ENCODE peak calls at places on chromosomes 6 and 20, in four cellular contexts. Q is KBM-7, B is colonic mucosa, A is iris pigment epithelial cell. V is an unnamed sample.

GRCh38 chr6:126033696-126034095 is 47.4 kb downstream of the TRMT11 start:
- DNase-seq in Q (peak; percentile 56), B (peak; percentile 47), A (peak; percentile 93), V (peak; percentile 52)

GRCh38 chr6:9083108-9083507 is 647.8 kb upstream of the SLC35B3 start:
- DNase-seq in Q (no peak), B (no peak), A (no peak), V (no peak)

GRCh38 chr6:31792741-31793140 is 2.8 kb downstream of the VARS1 start:
- DNase-seq in Q (no peak), B (no peak), A (peak; percentile 70), V (no peak)

GRCh38 chr6:40477246-40478126 is 109.7 kb downstream of the LRFN2 start:
- DNase-seq in Q (no peak), B (no peak), A (no peak), V (no peak)

GRCh38 chr6:136226027-136226673 is 24.0 kb downstream of the MTFR2 start:
- DNase-seq in Q (peak; percentile 74), B (peak; percentile 56), A (peak; percentile 61), V (peak; percentile 78)

GRCh38 chr6:136547336-136547735 is 2.9 kb downstream of the MAP7 start:
- DNase-seq in Q (peak; percentile 78), B (no peak), A (peak; percentile 48), V (peak; percentile 54)

GRCh38 chr6:136791296-136792065 is 796 bp downstream of the MAP3K5 start:
- DNase-seq in Q (peak; percentile 75), B (peak; percentile 80), A (peak; percentile 75), V (peak; percentile 59)

GRCh38 chr20:51767867-51768758 is at the start of gene ATP9A:
- DNase-seq in Q (no peak), B (peak; percentile 58), A (peak; percentile 38), V (no peak)

GRCh38 chr6:132483779-132484679 is 28.9 kb downstream of the STX7 start:
- DNase-seq in Q (peak; percentile 62), B (peak; percentile 49), A (peak; percentile 64), V (peak; percentile 93)

GRCh38 chr20:51318058-51318960 is 224.2 kb downstream of the NFATC2 start:
- DNase-seq in Q (peak; percentile 26), B (peak; percentile 80), A (no peak), V (peak; percentile 90)

GRCh38 chr6:122772724-122773123 is 6.8 kb upstream of the FABP7 start:
- DNase-seq in Q (no peak), B (no peak), A (no peak), V (no peak)